ENCODE peak calls at places on chromosomes 3 and 15, in nine cellular contexts. One of them, this sample, is unnamed.

GRCh38 chr15:85667491-85668424 is 127.0 kb downstream of the KLHL25 start:
- DNase-seq in substantia nigra: no peak
- DNase-seq in body of pancreas: peak
- DNase-seq in HCT116: peak
- DNase-seq in lower lobe of right lung: no peak
- DNase-seq in tibial artery: no peak
- DNase-seq in prostate gland: no peak
- DNase-seq in neural progenitor cell: no peak
- DNase-seq in GM23248: peak
- DNase-seq in this sample: no peak

GRCh38 chr3:169430687-169431404 is 232.7 kb downstream of the MECOM start:
- DNase-seq in body of pancreas: peak
- DNase-seq in lower lobe of right lung: no peak
- DNase-seq in prostate gland: peak
- DNase-seq in tibial artery: no peak
- DNase-seq in HCT116: no peak
- DNase-seq in neural progenitor cell: no peak
- DNase-seq in GM23248: no peak
- DNase-seq in substantia nigra: no peak
- DNase-seq in this sample: no peak

GRCh38 chr15:70503073-70503745 is 260.1 kb downstream of the UACA start:
- DNase-seq in prostate gland: no peak
- DNase-seq in GM23248: no peak
- DNase-seq in neural progenitor cell: no peak
- DNase-seq in tibial artery: no peak
- DNase-seq in HCT116: no peak
- DNase-seq in lower lobe of right lung: no peak
- DNase-seq in substantia nigra: no peak
- DNase-seq in body of pancreas: no peak
- DNase-seq in this sample: no peak

GRCh38 chr3:11091088-11091590 is 63.2 kb upstream of the HRH1 start:
- DNase-seq in lower lobe of right lung: no peak
- DNase-seq in neural progenitor cell: peak
- DNase-seq in GM23248: peak
- DNase-seq in body of pancreas: no peak
- DNase-seq in tibial artery: peak
- DNase-seq in HCT116: no peak
- DNase-seq in substantia nigra: no peak
- DNase-seq in prostate gland: no peak
- DNase-seq in this sample: no peak

GRCh38 chr3:70554170-70554569 is 241.7 kb upstream of the MDFIC2 start:
- DNase-seq in prostate gland: no peak
- DNase-seq in HCT116: no peak
- DNase-seq in tibial artery: no peak
- DNase-seq in body of pancreas: no peak
- DNase-seq in neural progenitor cell: no peak
- DNase-seq in lower lobe of right lung: no peak
- DNase-seq in substantia nigra: no peak
- DNase-seq in GM23248: peak
- DNase-seq in this sample: no peak

GRCh38 chr15:42031211-42031915 is 10.5 kb upstream of the PLA2G4E start:
- DNase-seq in GM23248: no peak
- DNase-seq in prostate gland: peak
- DNase-seq in neural progenitor cell: no peak
- DNase-seq in tibial artery: no peak
- DNase-seq in lower lobe of right lung: no peak
- DNase-seq in HCT116: no peak
- DNase-seq in body of pancreas: no peak
- DNase-seq in substantia nigra: no peak
- DNase-seq in this sample: no peak

GRCh38 chr3:127209840-127210653 is 17.1 kb downstream of the PRR23E start:
- DNase-seq in prostate gland: no peak
- DNase-seq in substantia nigra: no peak
- DNase-seq in body of pancreas: no peak
- DNase-seq in HCT116: no peak
- DNase-seq in neural progenitor cell: peak
- DNase-seq in tibial artery: peak
- DNase-seq in lower lobe of right lung: no peak
- DNase-seq in GM23248: no peak
- DNase-seq in this sample: no peak

GRCh38 chr15:77369168-77369567 is 50.7 kb downstream of the PEAK1 start:
- DNase-seq in body of pancreas: no peak
- DNase-seq in neural progenitor cell: no peak
- DNase-seq in prostate gland: no peak
- DNase-seq in GM23248: peak
- DNase-seq in substantia nigra: no peak
- DNase-seq in lower lobe of right lung: no peak
- DNase-seq in HCT116: no peak
- DNase-seq in tibial artery: no peak
- DNase-seq in this sample: no peak

GRCh38 chr3:76872999-76873398 is 166.9 kb upstream of the ROBO2 start:
- DNase-seq in GM23248: no peak
- DNase-seq in neural progenitor cell: no peak
- DNase-seq in prostate gland: no peak
- DNase-seq in lower lobe of right lung: no peak
- DNase-seq in HCT116: no peak
- DNase-seq in tibial artery: no peak
- DNase-seq in body of pancreas: no peak
- DNase-seq in substantia nigra: no peak
- DNase-seq in this sample: no peak
- H3K27ac ChIP-seq in GM23248: no peak
- H3K27ac ChIP-seq in neural progenitor cell: no peak
- H3K27ac ChIP-seq in prostate gland: no peak
- H3K27ac ChIP-seq in lower lobe of right lung: no peak
- H3K27ac ChIP-seq in HCT116: no peak
- H3K27ac ChIP-seq in tibial artery: no peak
- H3K27ac ChIP-seq in body of pancreas: no peak
- H3K27ac ChIP-seq in substantia nigra: no peak
- H3K27ac ChIP-seq in this sample: no peak

GRCh38 chr3:98784042-98784441 is 20.9 kb downstream of the ST3GAL6 start:
- DNase-seq in tibial artery: peak
- DNase-seq in prostate gland: peak
- DNase-seq in lower lobe of right lung: no peak
- DNase-seq in body of pancreas: peak
- DNase-seq in HCT116: no peak
- DNase-seq in neural progenitor cell: no peak
- DNase-seq in GM23248: no peak
- DNase-seq in substantia nigra: no peak
- DNase-seq in this sample: no peak

GRCh38 chr3:98787181-98787580 is 24.0 kb downstream of the ST3GAL6 start:
- DNase-seq in GM23248: no peak
- DNase-seq in prostate gland: no peak
- DNase-seq in HCT116: no peak
- DNase-seq in substantia nigra: no peak
- DNase-seq in lower lobe of right lung: no peak
- DNase-seq in body of pancreas: no peak
- DNase-seq in tibial artery: no peak
- DNase-seq in neural progenitor cell: no peak
- DNase-seq in this sample: no peak

GRCh38 chr3:98786364-98786930 is 23.3 kb downstream of the ST3GAL6 start:
- DNase-seq in body of pancreas: no peak
- DNase-seq in lower lobe of right lung: no peak
- DNase-seq in substantia nigra: no peak
- DNase-seq in HCT116: no peak
- DNase-seq in neural progenitor cell: no peak
- DNase-seq in tibial artery: no peak
- DNase-seq in GM23248: peak
- DNase-seq in prostate gland: no peak
- DNase-seq in this sample: no peak

GRCh38 chr3:98782826-98783500 is 19.8 kb downstream of the ST3GAL6 start:
- DNase-seq in substantia nigra: no peak
- DNase-seq in HCT116: no peak
- DNase-seq in GM23248: no peak
- DNase-seq in prostate gland: no peak
- DNase-seq in body of pancreas: no peak
- DNase-seq in lower lobe of right lung: no peak
- DNase-seq in neural progenitor cell: peak
- DNase-seq in tibial artery: no peak
- DNase-seq in this sample: no peak

DNA sequence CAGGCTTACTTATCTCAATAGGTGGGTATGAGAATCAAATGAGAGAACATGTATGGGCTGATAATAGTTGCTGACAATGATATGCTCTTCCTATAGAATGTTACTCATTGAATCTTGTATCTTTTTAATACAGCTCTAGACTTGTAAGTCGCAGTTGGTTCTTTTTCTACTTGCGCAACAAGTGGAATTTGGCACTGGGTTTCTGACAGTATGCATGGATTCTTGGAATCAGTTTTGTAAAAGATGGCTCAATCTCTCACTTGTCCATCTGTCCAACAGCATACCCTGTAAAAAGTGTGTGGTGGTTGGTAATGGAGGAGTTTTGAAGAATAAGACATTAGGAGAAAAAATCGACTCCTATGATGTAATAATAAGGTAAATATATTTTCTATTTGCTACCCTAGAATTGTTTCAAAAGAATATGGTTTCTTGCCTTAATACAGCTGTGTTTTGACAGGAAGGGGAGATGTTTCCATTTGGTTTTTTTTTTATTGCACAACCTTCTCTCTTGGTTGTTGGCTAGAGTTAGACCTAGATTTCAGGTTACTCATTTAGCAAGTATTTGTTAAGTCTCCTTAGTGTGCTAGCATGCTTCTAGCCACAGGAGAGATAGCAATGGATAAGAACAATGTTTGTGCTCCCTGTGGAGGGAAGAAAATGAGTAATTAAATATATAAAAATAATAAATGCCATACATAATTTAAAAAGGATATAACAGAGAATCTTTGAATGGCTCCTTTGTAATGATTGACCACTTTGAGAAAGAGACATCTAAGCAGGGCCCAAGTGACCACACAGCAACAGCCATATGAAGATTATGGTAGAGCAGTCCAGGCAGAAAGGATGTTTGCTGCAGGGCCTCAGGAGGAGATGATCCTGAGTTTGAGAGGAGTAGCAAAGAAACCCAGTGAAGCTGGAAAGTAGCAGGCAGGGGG is 21.8 kb downstream of the ST3GAL6 start:
- DNase-seq in HCT116: no peak
- DNase-seq in tibial artery: no peak
- DNase-seq in substantia nigra: no peak
- DNase-seq in lower lobe of right lung: no peak
- DNase-seq in neural progenitor cell: no peak
- DNase-seq in prostate gland: no peak
- DNase-seq in body of pancreas: no peak
- DNase-seq in GM23248: peak
- DNase-seq in this sample: no peak
- H3K27ac ChIP-seq in HCT116: no peak
- H3K27ac ChIP-seq in tibial artery: peak
- H3K27ac ChIP-seq in substantia nigra: no peak
- H3K27ac ChIP-seq in lower lobe of right lung: no peak
- H3K27ac ChIP-seq in neural progenitor cell: no peak
- H3K27ac ChIP-seq in prostate gland: peak
- H3K27ac ChIP-seq in body of pancreas: no peak
- H3K27ac ChIP-seq in GM23248: peak
- H3K27ac ChIP-seq in this sample: peak

GRCh38 chr15:95626501-95627361 is 703.8 kb upstream of the NR2F2 start:
- DNase-seq in neural progenitor cell: peak
- DNase-seq in prostate gland: no peak
- DNase-seq in GM23248: no peak
- DNase-seq in HCT116: no peak
- DNase-seq in tibial artery: no peak
- DNase-seq in lower lobe of right lung: no peak
- DNase-seq in substantia nigra: no peak
- DNase-seq in body of pancreas: no peak
- DNase-seq in this sample: no peak

GRCh38 chr15:95624616-95625361 is 705.7 kb upstream of the NR2F2 start:
- DNase-seq in lower lobe of right lung: no peak
- DNase-seq in neural progenitor cell: no peak
- DNase-seq in prostate gland: no peak
- DNase-seq in tibial artery: no peak
- DNase-seq in GM23248: no peak
- DNase-seq in body of pancreas: no peak
- DNase-seq in substantia nigra: no peak
- DNase-seq in HCT116: no peak
- DNase-seq in this sample: no peak

GRCh38 chr15:95620934-95621579 is 709.4 kb upstream of the NR2F2 start:
- DNase-seq in lower lobe of right lung: no peak
- DNase-seq in substantia nigra: no peak
- DNase-seq in GM23248: peak
- DNase-seq in neural progenitor cell: no peak
- DNase-seq in body of pancreas: no peak
- DNase-seq in prostate gland: no peak
- DNase-seq in HCT116: no peak
- DNase-seq in tibial artery: no peak
- DNase-seq in this sample: no peak

GRCh38 chr15:95624100-95624499 is 706.4 kb upstream of the NR2F2 start:
- DNase-seq in body of pancreas: no peak
- DNase-seq in lower lobe of right lung: no peak
- DNase-seq in substantia nigra: no peak
- DNase-seq in HCT116: no peak
- DNase-seq in neural progenitor cell: no peak
- DNase-seq in tibial artery: no peak
- DNase-seq in GM23248: no peak
- DNase-seq in prostate gland: no peak
- DNase-seq in this sample: no peak

DNA sequence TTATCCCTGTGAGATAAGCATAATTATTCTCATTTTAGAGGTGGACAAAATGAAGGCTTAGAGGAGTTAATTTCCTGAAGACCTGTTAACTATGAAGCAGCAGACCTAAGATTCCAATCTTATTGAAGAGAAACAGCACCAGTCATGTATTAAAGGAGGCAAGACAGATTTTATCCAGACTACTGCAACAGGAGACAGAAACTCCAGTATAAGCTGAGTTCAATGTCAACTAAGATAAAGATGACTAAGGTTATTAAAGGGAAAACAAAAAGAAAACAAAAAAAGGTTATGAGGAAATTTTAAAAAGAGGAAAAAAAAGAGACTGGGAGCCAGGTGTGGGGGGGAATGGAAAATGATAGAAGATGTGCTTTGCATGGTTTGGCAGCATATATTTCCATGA is 707.7 kb upstream of the NR2F2 start:
- DNase-seq in tibial artery: no peak
- DNase-seq in body of pancreas: no peak
- DNase-seq in neural progenitor cell: no peak
- DNase-seq in lower lobe of right lung: no peak
- DNase-seq in HCT116: no peak
- DNase-seq in prostate gland: no peak
- DNase-seq in GM23248: no peak
- DNase-seq in substantia nigra: no peak
- DNase-seq in this sample: no peak
- H3K27ac ChIP-seq in tibial artery: peak
- H3K27ac ChIP-seq in body of pancreas: no peak
- H3K27ac ChIP-seq in neural progenitor cell: no peak
- H3K27ac ChIP-seq in lower lobe of right lung: no peak
- H3K27ac ChIP-seq in HCT116: no peak
- H3K27ac ChIP-seq in prostate gland: no peak
- H3K27ac ChIP-seq in GM23248: no peak
- H3K27ac ChIP-seq in substantia nigra: no peak
- H3K27ac ChIP-seq in this sample: no peak

GRCh38 chr3:23993556-23994246 is 48.6 kb downstream of the NR1D2 start:
- DNase-seq in lower lobe of right lung: no peak
- DNase-seq in GM23248: no peak
- DNase-seq in tibial artery: no peak
- DNase-seq in body of pancreas: no peak
- DNase-seq in substantia nigra: no peak
- DNase-seq in HCT116: no peak
- DNase-seq in prostate gland: no peak
- DNase-seq in neural progenitor cell: no peak
- DNase-seq in this sample: no peak

GRCh38 chr3:23987376-23987775 is 42.3 kb downstream of the NR1D2 start:
- DNase-seq in prostate gland: no peak
- DNase-seq in substantia nigra: no peak
- DNase-seq in tibial artery: no peak
- DNase-seq in neural progenitor cell: no peak
- DNase-seq in GM23248: no peak
- DNase-seq in lower lobe of right lung: no peak
- DNase-seq in body of pancreas: no peak
- DNase-seq in HCT116: no peak
- DNase-seq in this sample: no peak

GRCh38 chr3:23992051-23992628 is 47.1 kb downstream of the NR1D2 start:
- DNase-seq in neural progenitor cell: peak
- DNase-seq in HCT116: no peak
- DNase-seq in lower lobe of right lung: no peak
- DNase-seq in body of pancreas: no peak
- DNase-seq in prostate gland: no peak
- DNase-seq in tibial artery: no peak
- DNase-seq in GM23248: peak
- DNase-seq in substantia nigra: no peak
- DNase-seq in this sample: no peak

GRCh38 chr3:23994247-23994574 is 49.1 kb downstream of the NR1D2 start:
- DNase-seq in HCT116: no peak
- DNase-seq in prostate gland: no peak
- DNase-seq in neural progenitor cell: no peak
- DNase-seq in tibial artery: no peak
- DNase-seq in lower lobe of right lung: no peak
- DNase-seq in GM23248: no peak
- DNase-seq in body of pancreas: no peak
- DNase-seq in substantia nigra: no peak
- DNase-seq in this sample: no peak

DNA sequence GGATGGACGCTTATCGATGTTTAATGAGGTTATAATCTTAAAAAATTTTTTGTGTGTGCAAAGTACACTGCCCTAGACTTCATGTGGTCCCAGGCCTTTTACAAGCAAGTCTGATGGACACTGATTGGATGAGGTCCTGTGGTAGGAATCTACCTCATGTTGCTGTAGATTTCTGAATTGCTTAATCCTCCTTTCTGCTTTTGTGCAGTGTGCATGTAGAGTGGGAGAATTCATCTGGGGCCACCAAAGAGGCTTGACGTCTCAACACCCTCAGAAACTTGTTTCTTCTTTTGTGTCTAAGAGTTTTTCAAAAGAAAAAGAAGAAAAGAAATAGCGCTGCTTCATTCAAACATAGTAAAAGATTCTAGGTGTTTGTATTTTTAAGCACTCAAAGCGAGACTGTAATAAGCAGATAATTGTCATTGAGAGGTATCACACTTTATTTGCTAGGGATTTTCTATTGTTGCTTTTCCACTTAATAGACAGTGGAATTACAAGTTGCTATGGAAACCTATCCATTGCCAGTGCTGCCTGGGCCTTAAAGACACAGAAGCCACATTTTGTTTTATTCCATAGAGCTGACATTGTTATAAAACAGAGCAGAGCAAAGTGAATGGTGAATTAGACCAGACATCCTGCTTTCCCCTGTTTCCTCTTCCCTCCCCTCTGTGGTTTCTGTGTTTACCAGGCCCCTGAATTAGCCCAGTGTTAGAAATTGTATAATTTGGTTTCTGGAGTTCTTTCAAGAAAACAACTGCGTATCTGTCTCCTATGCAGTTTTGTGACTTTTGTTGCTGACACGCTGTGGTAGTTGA is 46.4 kb downstream of the NR1D2 start:
- DNase-seq in HCT116: no peak
- DNase-seq in prostate gland: no peak
- DNase-seq in substantia nigra: peak
- DNase-seq in neural progenitor cell: peak
- DNase-seq in body of pancreas: no peak
- DNase-seq in lower lobe of right lung: no peak
- DNase-seq in GM23248: peak
- DNase-seq in tibial artery: no peak
- DNase-seq in this sample: no peak
- H3K27ac ChIP-seq in HCT116: no peak
- H3K27ac ChIP-seq in prostate gland: no peak
- H3K27ac ChIP-seq in substantia nigra: peak
- H3K27ac ChIP-seq in neural progenitor cell: peak
- H3K27ac ChIP-seq in body of pancreas: no peak
- H3K27ac ChIP-seq in lower lobe of right lung: no peak
- H3K27ac ChIP-seq in GM23248: no peak
- H3K27ac ChIP-seq in tibial artery: peak
- H3K27ac ChIP-seq in this sample: peak